ENCODE peak calls at places on chromosomes 6 and 20, in four cellular contexts. One of them, this sample, is unnamed.

GRCh38 chr6:991192-991591 is 298.3 kb upstream of the EXOC2 start:
- DNase-seq in stimulated activated CD8-positive, alpha-beta memory T cell treated with anti-CD3 and anti-CD28 coated beads, Interleukin-4, amount 100 ng/mL, for 1 hour: no peak
- DNase-seq in neural progenitor cell: no peak
- DNase-seq in Calu3: no peak
- DNase-seq in this sample: no peak

GRCh38 chr6:119586250-119586882 is 236.8 kb upstream of the MAN1A1 start:
- DNase-seq in stimulated activated CD8-positive, alpha-beta memory T cell treated with anti-CD3 and anti-CD28 coated beads, Interleukin-4, amount 100 ng/mL, for 1 hour: no peak
- DNase-seq in Calu3: no peak
- DNase-seq in neural progenitor cell: no peak
- DNase-seq in this sample: no peak

GRCh38 chr6:131652472-131652871 is 15.4 kb downstream of the ENPP3 start:
- DNase-seq in neural progenitor cell: no peak
- DNase-seq in stimulated activated CD8-positive, alpha-beta memory T cell treated with anti-CD3 and anti-CD28 coated beads, Interleukin-4, amount 100 ng/mL, for 1 hour: no peak
- DNase-seq in Calu3: peak
- DNase-seq in this sample: no peak

GRCh38 chr20:63843778-63844177 is 12.7 kb upstream of the ZBTB46 start:
- DNase-seq in neural progenitor cell: no peak
- DNase-seq in stimulated activated CD8-positive, alpha-beta memory T cell treated with anti-CD3 and anti-CD28 coated beads, Interleukin-4, amount 100 ng/mL, for 1 hour: no peak
- DNase-seq in Calu3: no peak
- DNase-seq in this sample: no peak

GRCh38 chr6:90098025-90098474 is 198.6 kb downstream of the BACH2 start:
- DNase-seq in neural progenitor cell: no peak
- DNase-seq in Calu3: no peak
- DNase-seq in stimulated activated CD8-positive, alpha-beta memory T cell treated with anti-CD3 and anti-CD28 coated beads, Interleukin-4, amount 100 ng/mL, for 1 hour: no peak
- DNase-seq in this sample: peak

GRCh38 chr6:160348552-160349441 is 619 bp downstream of the SLC22A3 start:
- DNase-seq in stimulated activated CD8-positive, alpha-beta memory T cell treated with anti-CD3 and anti-CD28 coated beads, Interleukin-4, amount 100 ng/mL, for 1 hour: no peak
- DNase-seq in neural progenitor cell: peak
- DNase-seq in Calu3: peak
- DNase-seq in this sample: peak

GRCh38 chr20:57223648-57224489 is 42.6 kb downstream of the BMP7 start:
- DNase-seq in stimulated activated CD8-positive, alpha-beta memory T cell treated with anti-CD3 and anti-CD28 coated beads, Interleukin-4, amount 100 ng/mL, for 1 hour: no peak
- DNase-seq in Calu3: no peak
- DNase-seq in neural progenitor cell: no peak
- DNase-seq in this sample: no peak

GRCh38 chr20:57435105-57435497 is 43.9 kb downstream of the RBM38 start:
- DNase-seq in Calu3: no peak
- DNase-seq in neural progenitor cell: no peak
- DNase-seq in stimulated activated CD8-positive, alpha-beta memory T cell treated with anti-CD3 and anti-CD28 coated beads, Interleukin-4, amount 100 ng/mL, for 1 hour: no peak
- DNase-seq in this sample: no peak

GRCh38 chr20:57727863-57728262 is 18.0 kb upstream of the PMEPA1 start:
- DNase-seq in Calu3: no peak
- DNase-seq in stimulated activated CD8-positive, alpha-beta memory T cell treated with anti-CD3 and anti-CD28 coated beads, Interleukin-4, amount 100 ng/mL, for 1 hour: no peak
- DNase-seq in neural progenitor cell: no peak
- DNase-seq in this sample: no peak

GRCh38 chr6:154367839-154368695 is 11.5 kb upstream of the IPCEF1 start:
- DNase-seq in neural progenitor cell: no peak
- DNase-seq in Calu3: no peak
- DNase-seq in stimulated activated CD8-positive, alpha-beta memory T cell treated with anti-CD3 and anti-CD28 coated beads, Interleukin-4, amount 100 ng/mL, for 1 hour: no peak
- DNase-seq in this sample: no peak

GRCh38 chr6:83474309-83474708 is 38.0 kb upstream of the PRSS35 start:
- DNase-seq in stimulated activated CD8-positive, alpha-beta memory T cell treated with anti-CD3 and anti-CD28 coated beads, Interleukin-4, amount 100 ng/mL, for 1 hour: no peak
- DNase-seq in Calu3: no peak
- DNase-seq in neural progenitor cell: no peak
- DNase-seq in this sample: no peak

GRCh38 chr6:37059344-37060194 is 54.1 kb downstream of the FGD2 start:
- DNase-seq in Calu3: peak
- DNase-seq in neural progenitor cell: peak
- DNase-seq in stimulated activated CD8-positive, alpha-beta memory T cell treated with anti-CD3 and anti-CD28 coated beads, Interleukin-4, amount 100 ng/mL, for 1 hour: no peak
- DNase-seq in this sample: peak

GRCh38 chr6:147579667-147580066 is 71.2 kb downstream of the SAMD5 start:
- DNase-seq in Calu3: no peak
- DNase-seq in stimulated activated CD8-positive, alpha-beta memory T cell treated with anti-CD3 and anti-CD28 coated beads, Interleukin-4, amount 100 ng/mL, for 1 hour: no peak
- DNase-seq in neural progenitor cell: no peak
- DNase-seq in this sample: no peak

GRCh38 chr20:44609006-44609510 is 26.7 kb downstream of the PKIG start:
- DNase-seq in stimulated activated CD8-positive, alpha-beta memory T cell treated with anti-CD3 and anti-CD28 coated beads, Interleukin-4, amount 100 ng/mL, for 1 hour: no peak
- DNase-seq in Calu3: no peak
- DNase-seq in neural progenitor cell: peak
- DNase-seq in this sample: no peak

GRCh38 chr20:63083831-63084562 is 77.2 kb upstream of the BHLHE23 start:
- DNase-seq in neural progenitor cell: no peak
- DNase-seq in Calu3: peak
- DNase-seq in stimulated activated CD8-positive, alpha-beta memory T cell treated with anti-CD3 and anti-CD28 coated beads, Interleukin-4, amount 100 ng/mL, for 1 hour: no peak
- DNase-seq in this sample: no peak